ENCODE peak calls at places on chromosomes 6 and 20, in eight cellular contexts. J is effector CD8-positive, alpha-beta T cell; I is IMR-90; A is HCEC 1CT; O is astrocyte of the spinal cord; V is stimulated activated CD8-positive, alpha-beta memory T cell treated with anti-CD3 and anti-CD28 coated beads, Interleukin-4, amount 100 ng/mL, for 24 hours; B is T-helper 1 cell; U is fibroblast of pulmonary artery. D is an unnamed sample.

GRCh38 chr20:12942123-12942522 is 66.6 kb upstream of the SPTLC3 start:
- DNase-seq in J (no peak), I (no peak), A (no peak), O (no peak), V (no peak), B (no peak), U (no peak), D (no peak)

GRCh38 chr6:29887330-29887818 is 55.0 kb upstream of the HLA-A start:
- DNase-seq in J (peak; percentile 57), I (peak; percentile 11), A (peak; percentile 3), O (peak; percentile 14), V (no peak), B (peak; percentile 46), U (peak; percentile 6), D (no peak)

GRCh38 chr6:27026361-27026760 is 221.1 kb upstream of the PRSS16 start:
- DNase-seq in J (no peak), I (no peak), A (no peak), O (no peak), V (no peak), B (no peak), U (no peak), D (no peak)

GRCh38 chr20:59813126-59813947 is 120.1 kb downstream of the SYCP2 start:
- DNase-seq in J (no peak), I (no peak), A (no peak), O (no peak), V (no peak), B (no peak), U (no peak), D (no peak)

GRCh38 chr6:136036601-136037000 is 185.1 kb downstream of the PDE7B start:
- DNase-seq in J (no peak), I (no peak), A (no peak), O (peak; percentile 32), V (no peak), B (no peak), U (peak; percentile 57), D (no peak)

GRCh38 chr6:82072771-82073170 is 174.8 kb downstream of the IBTK start:
- DNase-seq in J (no peak), I (peak; percentile 79), A (peak; percentile 33), O (peak; percentile 73), V (no peak), B (no peak), U (peak; percentile 8), D (no peak)

GRCh38 chr6:119241124-119241491 is 108.5 kb downstream of the MAN1A1 start:
- DNase-seq in J (no peak), I (peak; percentile 59), A (peak; percentile 14), O (peak; percentile 47), V (no peak), B (no peak), U (peak; percentile 45), D (no peak)

GRCh38 chr6:47672816-47673215 is 25.6 kb upstream of the ADGRF4 start:
- DNase-seq in J (no peak), I (no peak), A (no peak), O (no peak), V (no peak), B (no peak), U (no peak), D (no peak)

GRCh38 chr6:29011276-29011734 is 6.2 kb upstream of the ZNF311 start:
- DNase-seq in J (peak; percentile 18), I (peak; percentile 51), A (peak; percentile 69), O (peak; percentile 64), V (peak; percentile 19), B (peak; percentile 16), U (peak; percentile 67), D (peak; percentile 16)

D was measured in DMS 273 treated with DMSO at 0.1 percent for 48 hours.